ENCODE peak calls at places on chromosomes 3 and 15, in five cellular contexts. C is PC-9, U is transverse colon, W is SK-N-SH, K is esophagus squamous epithelium. S is an unnamed sample. For H3K4me1, the result is how much of the 10 kb centered on the place peaks cover.

GRCh38 chr15:61983087-61983486 is 77.2 kb downstream of the VPS13C start:
- DNase-seq in W (no peak), K (no peak), U (no peak), C (no peak), S (no peak)

GRCh38 chr3:197820550-197821335 is 29.7 kb downstream of the LRCH3 start:
- DNase-seq in U (no peak), K (no peak), W (no peak), C (no peak), S (no peak)

GRCh38 chr3:16182183-16182582 is 7.7 kb downstream of the GALNT15 start:
- DNase-seq in W (no peak), K (no peak), C (no peak), U (no peak), S (no peak)

GRCh38 chr3:17742837-17743659 is 617 bp upstream of the TBC1D5 start:
- DNase-seq in K (no peak), U (no peak), W (peak), C (no peak), S (no peak)

GRCh38 chr3:155673411-155673810 is 71.5 kb downstream of the PLCH1 start:
- DNase-seq in K (no peak), U (no peak), W (no peak), C (no peak), S (no peak)

GRCh38 chr3:43764471-43764870 is 73.7 kb downstream of the ABHD5 start:
- DNase-seq in C (no peak), K (no peak), W (peak), U (no peak), S (no peak)

GRCh38 chr15:38196116-38196515 is 56.5 kb upstream of the SPRED1 start:
- DNase-seq in U (no peak), W (no peak), K (no peak), C (no peak), S (no peak)

GRCh38 chr15:39591141-39591895 is 10.4 kb downstream of the THBS1 start:
- DNase-seq in C (no peak), K (no peak), U (peak), W (no peak), S (no peak)

GRCh38 chr15:77859491-77860060 is 217.9 kb downstream of the TBC1D2B start:
- DNase-seq in U (peak), C (no peak), W (no peak), K (no peak), S (peak)

GRCh38 chr3:156291269-156292123 is 171.1 kb downstream of the KCNAB1 start:
- DNase-seq in C (no peak), W (peak), U (no peak), K (no peak), S (no peak)

GRCh38 chr15:67914537-67915373 is 74.9 kb upstream of the RNU6-1 start:
- DNase-seq in C (no peak), W (no peak), K (no peak), U (peak), S (peak)

GRCh38 chr15:70186152-70186551 is 88.4 kb upstream of the TLE3 start:
- DNase-seq in K (no peak), W (no peak), U (no peak), C (no peak), S (no peak)

GRCh38 chr3:192887701-192888100 is 30.0 kb downstream of the MB21D2 start:
- DNase-seq in K (no peak), W (no peak), U (no peak), C (peak), S (no peak)

GRCh38 chr15:59291214-59291551 is 81.5 kb downstream of the MYO1E start:
- DNase-seq in C (no peak), W (no peak), K (no peak), U (no peak), S (no peak)

GRCh38 chr15:56249080-56249479 is 5.4 kb upstream of the RFX7 start:
- DNase-seq in K (no peak), U (peak), W (peak), C (peak), S (no peak)

GRCh38 chr3:46882377-46883015 is 5.0 kb downstream of the PTH1R start:
- DNase-seq in W (peak), U (no peak), C (no peak), K (no peak), S (no peak)

GRCh38 chr3:50600141-50600753 is 11.3 kb downstream of the CISH start:
- DNase-seq in C (no peak), K (no peak), W (no peak), U (no peak), S (no peak)

GRCh38 chr3:47323431-47324277 is 40.9 kb downstream of the KLHL18 start:
- DNase-seq in K (no peak), U (no peak), C (peak), W (no peak), S (no peak)

GRCh38 chr3:158379517-158379916 is 191.5 kb upstream of the MLF1 start:
- DNase-seq in K (no peak), W (no peak), C (no peak), U (no peak), S (no peak)

GRCh38 chr15:92882697-92883642 is 17.2 kb upstream of the CHD2 start:
- DNase-seq in C (no peak), U (no peak), W (peak), K (peak), S (peak)

GRCh38 chr3:60107275-60107674 is 1057.5 kb upstream of the CFAP20DC start:
- DNase-seq in C (no peak), K (no peak), U (no peak), W (no peak), S (no peak)

GRCh38 chr3:24607281-24607680 is 112.6 kb upstream of the THRB start:
- DNase-seq in W (no peak), K (no peak), C (no peak), U (no peak), S (no peak)

GRCh38 chr3:76643620-76644019 is 396.3 kb upstream of the ROBO2 start:
- DNase-seq in U (no peak), W (no peak), K (no peak), C (no peak), S (no peak)

GRCh38 chr3:101988591-101988990 is 139.3 kb downstream of the NFKBIZ start:
- DNase-seq in C (no peak), W (no peak), K (no peak), U (no peak), S (no peak)

GRCh38 chr15:69045810-69046209 is 31.3 kb downstream of the NOX5 start:
- DNase-seq in K (no peak), C (peak), U (no peak), W (no peak), S (no peak)

GRCh38 chr15:91915576-91915975 is 62.1 kb downstream of the SLCO3A1 start:
- DNase-seq in C (no peak), W (no peak), U (peak), K (no peak), S (no peak)

GRCh38 chr3:23566499-23566898 is 239.3 kb upstream of the UBE2E1 start:
- DNase-seq in U (no peak), W (no peak), C (no peak), K (no peak), S (no peak)

GRCh38 chr15:58432421-58432820 is 630 bp downstream of the LIPC start:
- DNase-seq in C (no peak), U (no peak), W (no peak), K (no peak), S (no peak)

GRCh38 chr15:98715401-98715800 is 67.1 kb downstream of the IGF1R start:
- DNase-seq in C (no peak), K (no peak), W (no peak), U (no peak), S (no peak)

GRCh38 chr3:94524102-94524922 is 461.5 kb downstream of the NSUN3 start:
- DNase-seq in U (no peak), C (no peak), W (no peak), K (no peak), S (no peak)

DNA sequence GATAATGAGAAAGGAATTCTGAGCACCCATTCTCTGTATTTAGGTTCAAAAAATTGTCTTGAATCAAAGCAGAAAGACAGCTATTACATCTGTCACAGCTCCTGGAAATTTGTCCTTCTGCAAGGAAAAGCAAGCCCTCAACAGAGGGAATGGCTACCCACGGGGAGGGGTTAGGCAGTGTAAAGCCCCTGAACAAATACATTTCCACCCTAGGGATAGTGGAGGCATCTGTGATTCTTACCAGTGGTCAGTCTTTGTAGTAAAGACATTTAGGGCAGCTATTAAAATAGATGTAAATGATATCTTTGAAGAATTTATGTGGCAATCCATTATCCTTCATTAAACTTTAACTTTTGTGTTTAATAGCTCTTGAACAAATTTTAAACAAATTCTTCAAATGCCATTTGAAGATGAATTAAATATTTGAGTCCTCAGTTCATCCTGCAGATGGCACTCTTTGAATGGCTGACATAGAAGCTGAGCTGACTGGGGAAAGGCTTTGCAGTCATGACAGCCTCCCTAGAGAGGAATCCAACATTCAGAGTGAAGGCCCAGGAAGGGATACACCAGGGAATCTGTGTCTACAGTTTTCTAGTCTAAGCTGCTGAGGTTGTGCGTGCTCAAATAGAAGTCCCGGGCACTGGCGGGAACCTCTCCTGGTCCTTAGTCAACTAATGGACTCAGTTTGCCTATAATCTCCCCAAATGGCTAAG is 359.7 kb upstream of the ROPN1 start:
- DNase-seq in C (peak), W (peak), U (no peak), K (no peak), S (no peak)
- TF ChIP-seq CTCF in C (peak), W (peak), U (peak), K (peak), S (peak)

GRCh38 chr3:32868719-32869512 is 51.1 kb downstream of the TRIM71 start:
- DNase-seq in K (no peak), W (no peak), C (no peak), U (no peak), S (no peak)
- H3K4me1 ChIP-seq in K (under half), W (under half), C (under half), U (under half), S (under half)

GRCh38 chr15:90840157-90840855 is 28.1 kb upstream of the FURIN start:
- DNase-seq in K (no peak), C (no peak), W (no peak), U (no peak), S (no peak)
- H3K27ac ChIP-seq in K (peak), C (no peak), W (peak), U (peak), S (peak)

GRCh38 chr3:161695811-161696210 is 199.2 kb downstream of the OTOL1 start:
- DNase-seq in K (no peak), C (no peak), W (no peak), U (no peak), S (no peak)

GRCh38 chr3:161700998-161701397 is 204.4 kb downstream of the OTOL1 start:
- DNase-seq in U (no peak), C (no peak), W (no peak), K (no peak), S (no peak)
- TF ChIP-seq CTCF in U (no peak), C (no peak), W (no peak), K (no peak), S (no peak)

GRCh38 chr3:130849111-130849552 is 44.8 kb upstream of the ATP2C1 start:
- DNase-seq in U (peak), K (no peak), C (peak), W (no peak), S (peak)
- H3K4me1 ChIP-seq in U (under half), K (under half), C (under half), W (under half), S (under half)

GRCh38 chr3:71492969-71493368 is 90.6 kb downstream of the FOXP1 start:
- DNase-seq in C (no peak), K (no peak), U (no peak), W (no peak), S (no peak)
- H3K27ac ChIP-seq in C (no peak), K (no peak), U (no peak), W (no peak), S (no peak)